ENCODE peak calls at places on chromosome 2, in six cellular contexts. One of them, this sample, is unnamed.

GRCh38 chr2:223580951-223581350 is 21.2 kb downstream of the SCG2 start:
- DNase-seq in lower leg skin: no peak
- DNase-seq in esophagus squamous epithelium: no peak
- DNase-seq in fibroblast of villous mesenchyme: peak
- DNase-seq in Caco-2: no peak
- DNase-seq in tibial artery: no peak
- DNase-seq in this sample: peak

GRCh38 chr2:71804251-71804650 is 343.4 kb downstream of the CYP26B1 start:
- DNase-seq in Caco-2: no peak
- DNase-seq in esophagus squamous epithelium: no peak
- DNase-seq in tibial artery: peak
- DNase-seq in lower leg skin: no peak
- DNase-seq in fibroblast of villous mesenchyme: peak
- DNase-seq in this sample: peak

GRCh38 chr2:121446647-121447241 is 83.9 kb upstream of the RNU4ATAC start:
- DNase-seq in lower leg skin: no peak
- DNase-seq in fibroblast of villous mesenchyme: no peak
- DNase-seq in Caco-2: no peak
- DNase-seq in esophagus squamous epithelium: no peak
- DNase-seq in tibial artery: no peak
- DNase-seq in this sample: no peak

GRCh38 chr2:104443137-104443536 is 410.8 kb upstream of the POU3F3 start:
- DNase-seq in esophagus squamous epithelium: no peak
- DNase-seq in fibroblast of villous mesenchyme: no peak
- DNase-seq in tibial artery: no peak
- DNase-seq in Caco-2: no peak
- DNase-seq in lower leg skin: no peak
- DNase-seq in this sample: no peak

GRCh38 chr2:239396881-239397681 is 3.7 kb downstream of the HDAC4 start:
- DNase-seq in esophagus squamous epithelium: no peak
- DNase-seq in lower leg skin: peak
- DNase-seq in tibial artery: no peak
- DNase-seq in Caco-2: no peak
- DNase-seq in fibroblast of villous mesenchyme: no peak
- DNase-seq in this sample: peak

GRCh38 chr2:38265461-38265860 is 111.6 kb downstream of the ATL2 start:
- DNase-seq in lower leg skin: no peak
- DNase-seq in tibial artery: no peak
- DNase-seq in fibroblast of villous mesenchyme: no peak
- DNase-seq in esophagus squamous epithelium: no peak
- DNase-seq in Caco-2: no peak
- DNase-seq in this sample: no peak

GRCh38 chr2:197191177-197191947 is 119.2 kb downstream of the ANKRD44 start:
- DNase-seq in esophagus squamous epithelium: no peak
- DNase-seq in Caco-2: no peak
- DNase-seq in lower leg skin: no peak
- DNase-seq in fibroblast of villous mesenchyme: peak
- DNase-seq in tibial artery: no peak
- DNase-seq in this sample: no peak

GRCh38 chr2:104746299-104746698 is 107.6 kb upstream of the POU3F3 start:
- DNase-seq in fibroblast of villous mesenchyme: no peak
- DNase-seq in tibial artery: no peak
- DNase-seq in esophagus squamous epithelium: no peak
- DNase-seq in lower leg skin: no peak
- DNase-seq in Caco-2: no peak
- DNase-seq in this sample: no peak

GRCh38 chr2:148132400-148132799 is 111.5 kb downstream of the MBD5 start:
- DNase-seq in tibial artery: no peak
- DNase-seq in esophagus squamous epithelium: no peak
- DNase-seq in lower leg skin: no peak
- DNase-seq in fibroblast of villous mesenchyme: peak
- DNase-seq in Caco-2: no peak
- DNase-seq in this sample: peak

GRCh38 chr2:41999882-42000281 is 47.9 kb upstream of the PKDCC start:
- DNase-seq in esophagus squamous epithelium: no peak
- DNase-seq in lower leg skin: no peak
- DNase-seq in Caco-2: no peak
- DNase-seq in fibroblast of villous mesenchyme: no peak
- DNase-seq in tibial artery: no peak
- DNase-seq in this sample: no peak

GRCh38 chr2:233178994-233179847 is 72.3 kb upstream of the ATG16L1 start:
- DNase-seq in esophagus squamous epithelium: no peak
- DNase-seq in lower leg skin: no peak
- DNase-seq in Caco-2: no peak
- DNase-seq in fibroblast of villous mesenchyme: no peak
- DNase-seq in tibial artery: no peak
- DNase-seq in this sample: no peak

GRCh38 chr2:184596819-184597411 is 1.4 kb upstream of the ZNF804A start:
- DNase-seq in esophagus squamous epithelium: no peak
- DNase-seq in Caco-2: no peak
- DNase-seq in lower leg skin: no peak
- DNase-seq in tibial artery: no peak
- DNase-seq in fibroblast of villous mesenchyme: peak
- DNase-seq in this sample: peak
- H3K4me3 ChIP-seq in esophagus squamous epithelium: peak
- H3K4me3 ChIP-seq in Caco-2: no peak
- H3K4me3 ChIP-seq in lower leg skin: no peak
- H3K4me3 ChIP-seq in tibial artery: peak
- H3K4me3 ChIP-seq in fibroblast of villous mesenchyme: peak
- H3K4me3 ChIP-seq in this sample: peak

DNA sequence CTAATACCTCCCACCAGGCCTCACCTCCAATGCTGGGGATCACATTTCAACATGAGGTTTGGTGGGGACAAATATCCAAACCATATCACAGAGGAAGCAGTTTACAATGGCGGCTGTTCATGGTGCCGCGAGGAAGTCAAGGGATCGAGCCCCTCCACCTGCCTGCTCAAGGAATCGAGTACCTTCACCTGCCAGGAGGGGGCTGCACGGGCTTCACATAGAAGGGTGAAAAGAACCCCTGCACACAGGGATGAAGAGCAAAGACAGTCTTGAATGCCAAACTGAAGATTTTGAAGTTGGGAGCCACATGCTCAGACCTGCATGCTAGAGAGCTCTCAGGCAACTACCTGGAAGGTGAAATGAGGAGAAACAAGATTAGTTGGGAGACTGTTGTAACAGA is 110.3 kb downstream of the KCNF1 start:
- DNase-seq in fibroblast of villous mesenchyme: no peak
- DNase-seq in Caco-2: no peak
- DNase-seq in esophagus squamous epithelium: no peak
- DNase-seq in tibial artery: no peak
- DNase-seq in lower leg skin: peak
- DNase-seq in this sample: no peak
- TF ChIP-seq CTCF in fibroblast of villous mesenchyme: no peak
- TF ChIP-seq CTCF in Caco-2: no peak
- TF ChIP-seq CTCF in esophagus squamous epithelium: no peak
- TF ChIP-seq CTCF in tibial artery: no peak
- TF ChIP-seq CTCF in lower leg skin: no peak
- TF ChIP-seq CTCF in this sample: no peak

DNA sequence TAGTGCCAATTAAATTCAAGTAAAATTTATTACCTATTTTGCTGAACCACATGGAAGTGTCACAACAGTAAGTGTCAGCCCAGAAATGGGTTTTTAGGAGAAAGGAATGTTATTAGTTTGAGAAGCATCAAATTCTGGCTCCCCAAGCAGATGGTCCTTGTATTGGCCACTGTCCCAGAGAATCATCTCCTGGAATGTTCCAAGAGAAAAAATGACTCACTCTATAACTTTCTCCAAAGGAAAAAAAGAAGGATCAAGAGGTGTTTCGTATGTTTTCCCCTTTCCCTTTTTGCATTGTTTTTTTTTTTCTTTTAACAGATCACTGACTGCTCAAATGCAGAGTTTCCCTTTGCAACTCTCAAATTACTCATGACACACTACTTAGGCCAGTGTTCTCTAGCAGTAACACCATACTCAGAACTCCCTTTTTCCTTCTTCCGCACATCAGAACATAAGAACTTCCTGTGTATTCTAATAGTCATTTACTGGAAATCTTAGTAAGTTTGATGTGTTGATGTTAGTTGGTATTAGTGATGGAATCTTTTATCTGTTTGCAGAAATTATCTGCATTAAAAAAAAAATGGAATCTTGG is 390.3 kb downstream of the GPD2 start:
- DNase-seq in Caco-2: no peak
- DNase-seq in lower leg skin: no peak
- DNase-seq in esophagus squamous epithelium: no peak
- DNase-seq in fibroblast of villous mesenchyme: peak
- DNase-seq in tibial artery: no peak
- DNase-seq in this sample: peak
- H3K4me3 ChIP-seq in Caco-2: no peak
- H3K4me3 ChIP-seq in lower leg skin: no peak
- H3K4me3 ChIP-seq in esophagus squamous epithelium: no peak
- H3K4me3 ChIP-seq in fibroblast of villous mesenchyme: no peak
- H3K4me3 ChIP-seq in tibial artery: no peak
- H3K4me3 ChIP-seq in this sample: no peak

GRCh38 chr2:17879913-17880274 is 1.4 kb downstream of the KCNS3 start:
- DNase-seq in fibroblast of villous mesenchyme: no peak
- DNase-seq in Caco-2: no peak
- DNase-seq in esophagus squamous epithelium: no peak
- DNase-seq in tibial artery: no peak
- DNase-seq in lower leg skin: no peak
- DNase-seq in this sample: no peak
- TF ChIP-seq CTCF in fibroblast of villous mesenchyme: no peak
- TF ChIP-seq CTCF in Caco-2: no peak
- TF ChIP-seq CTCF in esophagus squamous epithelium: no peak
- TF ChIP-seq CTCF in tibial artery: no peak
- TF ChIP-seq CTCF in lower leg skin: no peak
- TF ChIP-seq CTCF in this sample: no peak

DNA sequence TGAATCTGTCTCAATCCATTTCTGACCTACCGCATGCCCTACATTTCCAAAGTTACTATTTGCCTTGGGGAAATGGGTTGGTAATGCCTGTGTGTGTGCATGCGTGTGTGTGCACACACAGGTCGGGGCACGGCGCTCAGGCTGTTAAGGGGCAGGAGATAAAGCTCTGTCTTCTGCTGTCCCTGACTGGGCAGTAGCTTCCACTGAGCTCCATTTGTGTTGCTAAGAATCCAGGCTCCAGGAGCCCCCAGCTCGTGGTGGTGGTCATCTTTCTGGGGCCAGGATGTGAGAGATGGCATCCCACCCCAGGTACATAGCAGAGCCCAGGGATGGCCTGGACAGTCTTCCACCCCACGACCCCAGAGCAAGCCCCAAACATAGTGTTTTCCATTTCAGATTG is 66.7 kb upstream of the HS6ST1 start:
- DNase-seq in fibroblast of villous mesenchyme: no peak
- DNase-seq in Caco-2: no peak
- DNase-seq in tibial artery: peak
- DNase-seq in lower leg skin: peak
- DNase-seq in esophagus squamous epithelium: no peak
- DNase-seq in this sample: no peak
- H3K4me3 ChIP-seq in fibroblast of villous mesenchyme: no peak
- H3K4me3 ChIP-seq in Caco-2: no peak
- H3K4me3 ChIP-seq in tibial artery: no peak
- H3K4me3 ChIP-seq in lower leg skin: no peak
- H3K4me3 ChIP-seq in esophagus squamous epithelium: no peak
- H3K4me3 ChIP-seq in this sample: no peak